ENCODE peak calls at places on chromosome 15, in eight cellular contexts. One of them, this sample, is unnamed.

GRCh38 chr15:98455899-98456298 is 192.4 kb upstream of the IGF1R start:
- DNase-seq in heart left ventricle: no peak
- DNase-seq in caudate nucleus: no peak
- DNase-seq in tibial artery: no peak
- DNase-seq in effector memory CD4-positive, alpha-beta T cell: no peak
- DNase-seq in psoas muscle: no peak
- DNase-seq in fibroblast of lung: peak
- DNase-seq in RWPE2: no peak
- DNase-seq in this sample: no peak

GRCh38 chr15:100060276-100060926 is 281.4 kb downstream of the ADAMTS17 start:
- DNase-seq in heart left ventricle: peak
- DNase-seq in caudate nucleus: no peak
- DNase-seq in tibial artery: no peak
- DNase-seq in effector memory CD4-positive, alpha-beta T cell: no peak
- DNase-seq in psoas muscle: no peak
- DNase-seq in fibroblast of lung: peak
- DNase-seq in RWPE2: peak
- DNase-seq in this sample: peak

GRCh38 chr15:82535566-82536408 is 4.5 kb downstream of the RPS17 start:
- DNase-seq in heart left ventricle: no peak
- DNase-seq in caudate nucleus: no peak
- DNase-seq in tibial artery: no peak
- DNase-seq in effector memory CD4-positive, alpha-beta T cell: no peak
- DNase-seq in psoas muscle: no peak
- DNase-seq in fibroblast of lung: no peak
- DNase-seq in RWPE2: peak
- DNase-seq in this sample: no peak

GRCh38 chr15:38740206-38740605 is 175.6 kb upstream of the RASGRP1 start:
- DNase-seq in heart left ventricle: no peak
- DNase-seq in caudate nucleus: no peak
- DNase-seq in tibial artery: no peak
- DNase-seq in effector memory CD4-positive, alpha-beta T cell: no peak
- DNase-seq in psoas muscle: no peak
- DNase-seq in fibroblast of lung: no peak
- DNase-seq in RWPE2: no peak
- DNase-seq in this sample: no peak

GRCh38 chr15:89075121-89075640 is 13.1 kb upstream of the ABHD2 start:
- DNase-seq in heart left ventricle: no peak
- DNase-seq in caudate nucleus: no peak
- DNase-seq in tibial artery: no peak
- DNase-seq in effector memory CD4-positive, alpha-beta T cell: no peak
- DNase-seq in psoas muscle: no peak
- DNase-seq in fibroblast of lung: peak
- DNase-seq in RWPE2: no peak
- DNase-seq in this sample: no peak

GRCh38 chr15:52440414-52440813 is 88.3 kb downstream of the MYO5A start:
- DNase-seq in heart left ventricle: no peak
- DNase-seq in caudate nucleus: no peak
- DNase-seq in tibial artery: no peak
- DNase-seq in effector memory CD4-positive, alpha-beta T cell: no peak
- DNase-seq in psoas muscle: peak
- DNase-seq in fibroblast of lung: peak
- DNase-seq in RWPE2: no peak
- DNase-seq in this sample: no peak

GRCh38 chr15:42371125-42371524 is 11.8 kb downstream of the CAPN3 start:
- DNase-seq in heart left ventricle: no peak
- DNase-seq in caudate nucleus: no peak
- DNase-seq in tibial artery: no peak
- DNase-seq in effector memory CD4-positive, alpha-beta T cell: no peak
- DNase-seq in psoas muscle: no peak
- DNase-seq in fibroblast of lung: no peak
- DNase-seq in RWPE2: no peak
- DNase-seq in this sample: no peak

GRCh38 chr15:64305261-64305660 is 50.7 kb downstream of the CSNK1G1 start:
- DNase-seq in heart left ventricle: no peak
- DNase-seq in caudate nucleus: no peak
- DNase-seq in tibial artery: no peak
- DNase-seq in effector memory CD4-positive, alpha-beta T cell: no peak
- DNase-seq in psoas muscle: no peak
- DNase-seq in fibroblast of lung: no peak
- DNase-seq in RWPE2: no peak
- DNase-seq in this sample: no peak

GRCh38 chr15:96626936-96627577 is 296.6 kb downstream of the NR2F2 start:
- DNase-seq in heart left ventricle: peak
- DNase-seq in caudate nucleus: no peak
- DNase-seq in tibial artery: no peak
- DNase-seq in effector memory CD4-positive, alpha-beta T cell: no peak
- DNase-seq in psoas muscle: no peak
- DNase-seq in fibroblast of lung: no peak
- DNase-seq in RWPE2: no peak
- DNase-seq in this sample: no peak

GRCh38 chr15:52423852-52424251 is 104.8 kb downstream of the MYO5A start:
- DNase-seq in heart left ventricle: no peak
- DNase-seq in caudate nucleus: no peak
- DNase-seq in tibial artery: no peak
- DNase-seq in effector memory CD4-positive, alpha-beta T cell: no peak
- DNase-seq in psoas muscle: no peak
- DNase-seq in fibroblast of lung: no peak
- DNase-seq in RWPE2: no peak
- DNase-seq in this sample: no peak

DNA sequence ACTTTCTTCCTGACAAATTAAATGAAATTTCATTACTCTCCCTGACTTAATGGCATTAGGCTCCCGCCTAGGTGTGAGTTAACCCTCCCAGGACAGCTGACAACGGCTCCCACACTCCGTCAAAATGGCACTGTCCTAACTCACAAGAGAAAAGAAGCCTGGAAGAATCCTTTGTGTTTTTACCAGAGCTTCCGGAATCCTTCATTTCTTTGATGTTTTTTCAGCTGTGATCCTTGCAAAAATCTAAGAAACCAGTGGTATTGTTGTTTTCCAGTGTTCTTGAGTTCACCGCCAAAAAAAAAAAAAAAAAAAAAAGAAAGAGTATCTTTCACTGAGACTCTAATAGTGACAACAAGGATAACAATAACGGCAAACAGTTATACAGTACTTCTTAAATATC is 860.9 kb upstream of the NR2F2 start:
- DNase-seq in heart left ventricle: no peak
- DNase-seq in caudate nucleus: no peak
- DNase-seq in tibial artery: no peak
- DNase-seq in effector memory CD4-positive, alpha-beta T cell: no peak
- DNase-seq in psoas muscle: no peak
- DNase-seq in fibroblast of lung: no peak
- DNase-seq in RWPE2: no peak
- DNase-seq in this sample: no peak
- H3K27ac ChIP-seq in heart left ventricle: peak
- H3K27ac ChIP-seq in caudate nucleus: no peak
- H3K27ac ChIP-seq in tibial artery: peak
- H3K27ac ChIP-seq in effector memory CD4-positive, alpha-beta T cell: no peak
- H3K27ac ChIP-seq in psoas muscle: no peak
- H3K27ac ChIP-seq in fibroblast of lung: no peak
- H3K27ac ChIP-seq in RWPE2: no peak
- H3K27ac ChIP-seq in this sample: no peak

GRCh38 chr15:63044077-63044644 is 1.6 kb downstream of the TPM1 start:
- DNase-seq in heart left ventricle: no peak
- DNase-seq in caudate nucleus: no peak
- DNase-seq in tibial artery: no peak
- DNase-seq in effector memory CD4-positive, alpha-beta T cell: no peak
- DNase-seq in psoas muscle: no peak
- DNase-seq in fibroblast of lung: no peak
- DNase-seq in RWPE2: no peak
- DNase-seq in this sample: no peak

GRCh38 chr15:63046927-63047760 is 4.6 kb downstream of the TPM1 start:
- DNase-seq in heart left ventricle: no peak
- DNase-seq in caudate nucleus: no peak
- DNase-seq in tibial artery: no peak
- DNase-seq in effector memory CD4-positive, alpha-beta T cell: no peak
- DNase-seq in psoas muscle: no peak
- DNase-seq in fibroblast of lung: peak
- DNase-seq in RWPE2: no peak
- DNase-seq in this sample: no peak

GRCh38 chr15:63044645-63045437 is 2.3 kb downstream of the TPM1 start:
- DNase-seq in heart left ventricle: peak
- DNase-seq in caudate nucleus: no peak
- DNase-seq in tibial artery: no peak
- DNase-seq in effector memory CD4-positive, alpha-beta T cell: no peak
- DNase-seq in psoas muscle: peak
- DNase-seq in fibroblast of lung: peak
- DNase-seq in RWPE2: no peak
- DNase-seq in this sample: no peak

GRCh38 chr15:63047792-63048114 is 5.2 kb downstream of the TPM1 start:
- DNase-seq in heart left ventricle: no peak
- DNase-seq in caudate nucleus: no peak
- DNase-seq in tibial artery: no peak
- DNase-seq in effector memory CD4-positive, alpha-beta T cell: no peak
- DNase-seq in psoas muscle: no peak
- DNase-seq in fibroblast of lung: no peak
- DNase-seq in RWPE2: no peak
- DNase-seq in this sample: no peak

GRCh38 chr15:63045438-63046278 is 3.1 kb downstream of the TPM1 start:
- DNase-seq in heart left ventricle: no peak
- DNase-seq in caudate nucleus: no peak
- DNase-seq in tibial artery: no peak
- DNase-seq in effector memory CD4-positive, alpha-beta T cell: no peak
- DNase-seq in psoas muscle: no peak
- DNase-seq in fibroblast of lung: no peak
- DNase-seq in RWPE2: no peak
- DNase-seq in this sample: no peak
- H3K27ac ChIP-seq in heart left ventricle: peak
- H3K27ac ChIP-seq in caudate nucleus: no peak
- H3K27ac ChIP-seq in tibial artery: peak
- H3K27ac ChIP-seq in effector memory CD4-positive, alpha-beta T cell: no peak
- H3K27ac ChIP-seq in psoas muscle: peak
- H3K27ac ChIP-seq in fibroblast of lung: peak
- H3K27ac ChIP-seq in RWPE2: peak
- H3K27ac ChIP-seq in this sample: no peak

GRCh38 chr15:85397151-85397550 is 16.7 kb downstream of the AKAP13 start:
- DNase-seq in heart left ventricle: no peak
- DNase-seq in caudate nucleus: no peak
- DNase-seq in tibial artery: no peak
- DNase-seq in effector memory CD4-positive, alpha-beta T cell: no peak
- DNase-seq in psoas muscle: no peak
- DNase-seq in fibroblast of lung: no peak
- DNase-seq in RWPE2: no peak
- DNase-seq in this sample: no peak
- H3K27ac ChIP-seq in heart left ventricle: no peak
- H3K27ac ChIP-seq in caudate nucleus: no peak
- H3K27ac ChIP-seq in tibial artery: no peak
- H3K27ac ChIP-seq in effector memory CD4-positive, alpha-beta T cell: no peak
- H3K27ac ChIP-seq in psoas muscle: no peak
- H3K27ac ChIP-seq in fibroblast of lung: no peak
- H3K27ac ChIP-seq in RWPE2: no peak
- H3K27ac ChIP-seq in this sample: no peak

DNA sequence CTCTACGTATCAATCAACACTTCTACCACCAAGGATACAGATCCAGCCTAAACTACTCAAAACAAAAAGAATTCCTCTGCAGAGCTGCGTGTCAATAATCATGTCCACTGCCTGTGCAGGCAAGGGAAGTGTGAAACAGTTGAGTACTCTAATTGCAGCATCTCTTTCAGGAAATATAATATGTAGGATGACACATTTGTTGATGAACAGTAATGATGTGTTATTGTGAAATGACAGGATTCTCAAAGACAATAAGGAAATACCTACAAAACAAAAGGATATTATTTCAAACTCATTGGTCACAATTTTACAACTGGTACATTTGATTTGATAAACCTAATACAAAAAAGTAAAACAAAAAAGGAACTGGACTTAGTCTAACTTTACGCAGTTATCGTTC is 4.4 kb downstream of the SPG11 start:
- DNase-seq in heart left ventricle: no peak
- DNase-seq in caudate nucleus: no peak
- DNase-seq in tibial artery: no peak
- DNase-seq in effector memory CD4-positive, alpha-beta T cell: no peak
- DNase-seq in psoas muscle: no peak
- DNase-seq in fibroblast of lung: no peak
- DNase-seq in RWPE2: no peak
- DNase-seq in this sample: no peak
- H3K27ac ChIP-seq in heart left ventricle: no peak
- H3K27ac ChIP-seq in caudate nucleus: no peak
- H3K27ac ChIP-seq in tibial artery: no peak
- H3K27ac ChIP-seq in effector memory CD4-positive, alpha-beta T cell: no peak
- H3K27ac ChIP-seq in psoas muscle: no peak
- H3K27ac ChIP-seq in fibroblast of lung: no peak
- H3K27ac ChIP-seq in RWPE2: no peak
- H3K27ac ChIP-seq in this sample: no peak

GRCh38 chr15:43436395-43436794 is 56.6 kb downstream of the TP53BP1 start:
- DNase-seq in heart left ventricle: no peak
- DNase-seq in caudate nucleus: no peak
- DNase-seq in tibial artery: no peak
- DNase-seq in effector memory CD4-positive, alpha-beta T cell: no peak
- DNase-seq in psoas muscle: no peak
- DNase-seq in fibroblast of lung: no peak
- DNase-seq in RWPE2: no peak
- DNase-seq in this sample: no peak
- H3K27ac ChIP-seq in heart left ventricle: no peak
- H3K27ac ChIP-seq in caudate nucleus: no peak
- H3K27ac ChIP-seq in tibial artery: no peak
- H3K27ac ChIP-seq in effector memory CD4-positive, alpha-beta T cell: no peak
- H3K27ac ChIP-seq in psoas muscle: no peak
- H3K27ac ChIP-seq in fibroblast of lung: no peak
- H3K27ac ChIP-seq in RWPE2: no peak
- H3K27ac ChIP-seq in this sample: no peak